ENCODE peak calls at places on chromosome X, in six cellular contexts. H is upper lobe of right lung; J is Right ventricle myocardium inferior; D is stimulated activated naive CD8-positive, alpha-beta T cell treated with anti-CD3 and anti-CD28 coated beads, Interleukin-15, amount 100 ng/mL, for 72 hours; F is heart left ventricle; M is HepG2. Y is an unnamed sample.

GRCh38 chrX:69298466-69299140 is 133.3 kb upstream of the PJA1 start:
- ATAC-seq in H (no peak), J (no peak), D (no peak), F (no peak), M (no peak), Y (peak)

GRCh38 chrX:136789856-136790255 is 9.1 kb upstream of the ARHGEF6 start:
- ATAC-seq in H (no peak), J (no peak), D (no peak), F (no peak), M (no peak), Y (no peak)

GRCh38 chrX:39731390-39731680 is 366.4 kb downstream of the BCOR start:
- ATAC-seq in H (no peak), J (no peak), D (no peak), F (no peak), M (no peak), Y (no peak)

GRCh38 chrX:16712825-16713155 is 321 bp upstream of the CTPS2 start:
- ATAC-seq in H (peak), J (peak), D (peak), F (peak), M (peak), Y (peak)

GRCh38 chrX:68686684-68687045 is 39.2 kb downstream of the STARD8 start:
- ATAC-seq in H (peak), J (peak), D (peak), F (peak), M (no peak), Y (no peak)

GRCh38 chrX:19752043-19752442 is 135.4 kb downstream of the SH3KBP1 start:
- ATAC-seq in H (no peak), J (no peak), D (no peak), F (no peak), M (no peak), Y (no peak)

GRCh38 chrX:120457766-120458180 is 11.3 kb downstream of the LAMP2 start:
- ATAC-seq in H (no peak), J (no peak), D (peak), F (no peak), M (no peak), Y (peak)

GRCh38 chrX:19689170-19689814 is 174.0 kb upstream of the MAP3K15 start:
- ATAC-seq in H (no peak), J (no peak), D (no peak), F (no peak), M (no peak), Y (no peak)

GRCh38 chrX:111123606-111124179 is 27.7 kb downstream of the PAK3 start:
- ATAC-seq in H (no peak), J (no peak), D (peak), F (no peak), M (no peak), Y (no peak)

GRCh38 chrX:151973851-151974335 is 583 bp downstream of the GABRE start:
- ATAC-seq in H (peak), J (peak), D (no peak), F (peak), M (peak), Y (peak)